ENCODE peak calls at places on chromosomes 2 and 18, in eight cellular contexts. One of them, this sample, is unnamed.

GRCh38 chr18:22723741-22724140 is 209.4 kb upstream of the RBBP8 start:
- DNase-seq in CD8-positive, alpha-beta memory T cell: no peak
- DNase-seq in psoas muscle: no peak
- DNase-seq in CD8-positive, alpha-beta T cell: no peak
- DNase-seq in neural progenitor cell: no peak
- DNase-seq in fibroblast of lung: no peak
- DNase-seq in neuronal stem cell: no peak
- DNase-seq in H1: no peak
- DNase-seq in this sample: no peak

GRCh38 chr2:23386422-23387220 is 1.6 kb downstream of the KLHL29 start:
- DNase-seq in CD8-positive, alpha-beta memory T cell: no peak
- DNase-seq in psoas muscle: peak
- DNase-seq in CD8-positive, alpha-beta T cell: no peak
- DNase-seq in neural progenitor cell: peak
- DNase-seq in fibroblast of lung: peak
- DNase-seq in neuronal stem cell: no peak
- DNase-seq in H1: peak
- DNase-seq in this sample: peak

GRCh38 chr18:56475250-56475649 is 163.1 kb downstream of the TXNL1 start:
- DNase-seq in CD8-positive, alpha-beta memory T cell: no peak
- DNase-seq in psoas muscle: no peak
- DNase-seq in CD8-positive, alpha-beta T cell: no peak
- DNase-seq in neural progenitor cell: no peak
- DNase-seq in fibroblast of lung: peak
- DNase-seq in neuronal stem cell: no peak
- DNase-seq in H1: no peak
- DNase-seq in this sample: no peak

GRCh38 chr2:15498554-15498953 is 62.6 kb downstream of the NBAS start:
- DNase-seq in CD8-positive, alpha-beta memory T cell: no peak
- DNase-seq in psoas muscle: no peak
- DNase-seq in CD8-positive, alpha-beta T cell: no peak
- DNase-seq in neural progenitor cell: no peak
- DNase-seq in fibroblast of lung: no peak
- DNase-seq in neuronal stem cell: no peak
- DNase-seq in H1: no peak
- DNase-seq in this sample: no peak

GRCh38 chr18:39198376-39198775 is 1632.8 kb upstream of the CELF4 start:
- DNase-seq in CD8-positive, alpha-beta memory T cell: no peak
- DNase-seq in psoas muscle: no peak
- DNase-seq in CD8-positive, alpha-beta T cell: no peak
- DNase-seq in neural progenitor cell: no peak
- DNase-seq in fibroblast of lung: peak
- DNase-seq in neuronal stem cell: no peak
- DNase-seq in H1: no peak
- DNase-seq in this sample: no peak

GRCh38 chr2:120059483-120059882 is 46.6 kb downstream of the EPB41L5 start:
- DNase-seq in CD8-positive, alpha-beta memory T cell: no peak
- DNase-seq in psoas muscle: no peak
- DNase-seq in CD8-positive, alpha-beta T cell: no peak
- DNase-seq in neural progenitor cell: no peak
- DNase-seq in fibroblast of lung: no peak
- DNase-seq in neuronal stem cell: no peak
- DNase-seq in H1: no peak
- DNase-seq in this sample: no peak

GRCh38 chr2:62427146-62427545 is 78.8 kb downstream of the TMEM17 start:
- DNase-seq in CD8-positive, alpha-beta memory T cell: no peak
- DNase-seq in psoas muscle: no peak
- DNase-seq in CD8-positive, alpha-beta T cell: no peak
- DNase-seq in neural progenitor cell: no peak
- DNase-seq in fibroblast of lung: no peak
- DNase-seq in neuronal stem cell: no peak
- DNase-seq in H1: no peak
- DNase-seq in this sample: no peak

GRCh38 chr2:113218283-113219091 is 44.7 kb downstream of the PSD4 start:
- DNase-seq in CD8-positive, alpha-beta memory T cell: no peak
- DNase-seq in psoas muscle: peak
- DNase-seq in CD8-positive, alpha-beta T cell: no peak
- DNase-seq in neural progenitor cell: no peak
- DNase-seq in fibroblast of lung: peak
- DNase-seq in neuronal stem cell: no peak
- DNase-seq in H1: no peak
- DNase-seq in this sample: peak

GRCh38 chr2:30447149-30448045 is at the start of gene LCLAT1:
- DNase-seq in CD8-positive, alpha-beta memory T cell: peak
- DNase-seq in psoas muscle: peak
- DNase-seq in CD8-positive, alpha-beta T cell: peak
- DNase-seq in neural progenitor cell: peak
- DNase-seq in fibroblast of lung: peak
- DNase-seq in neuronal stem cell: peak
- DNase-seq in H1: peak
- DNase-seq in this sample: peak

GRCh38 chr2:156517419-156517818 is 81.2 kb downstream of the GPD2 start:
- DNase-seq in CD8-positive, alpha-beta memory T cell: no peak
- DNase-seq in psoas muscle: no peak
- DNase-seq in CD8-positive, alpha-beta T cell: no peak
- DNase-seq in neural progenitor cell: no peak
- DNase-seq in fibroblast of lung: no peak
- DNase-seq in neuronal stem cell: no peak
- DNase-seq in H1: no peak
- DNase-seq in this sample: no peak

GRCh38 chr2:236578980-236579745 is 9.5 kb downstream of the ACKR3 start:
- DNase-seq in CD8-positive, alpha-beta memory T cell: no peak
- DNase-seq in psoas muscle: no peak
- DNase-seq in CD8-positive, alpha-beta T cell: no peak
- DNase-seq in neural progenitor cell: no peak
- DNase-seq in fibroblast of lung: no peak
- DNase-seq in neuronal stem cell: no peak
- DNase-seq in H1: no peak
- DNase-seq in this sample: no peak

DNA sequence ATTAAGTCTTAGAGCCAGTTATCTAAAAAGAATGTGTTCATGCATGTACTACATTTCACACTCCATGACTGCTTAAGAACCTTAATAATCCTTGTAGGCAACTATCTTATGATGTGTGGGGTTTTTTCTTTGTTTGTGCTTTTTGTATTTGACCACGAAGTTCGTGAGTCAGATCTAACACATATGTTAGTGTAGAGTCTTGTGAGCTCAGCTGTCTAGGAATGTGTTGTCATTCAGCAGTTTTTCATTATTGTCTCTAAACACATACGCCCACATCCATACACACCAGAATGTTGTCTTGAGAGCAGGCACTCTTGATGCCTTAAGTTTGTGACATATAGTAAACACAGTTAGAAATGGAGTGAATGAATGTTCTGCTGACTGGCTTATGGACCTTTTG is 38.4 kb downstream of the CAB39 start:
- DNase-seq in CD8-positive, alpha-beta memory T cell: no peak
- DNase-seq in psoas muscle: no peak
- DNase-seq in CD8-positive, alpha-beta T cell: no peak
- DNase-seq in neural progenitor cell: no peak
- DNase-seq in fibroblast of lung: peak
- DNase-seq in neuronal stem cell: no peak
- DNase-seq in H1: no peak
- DNase-seq in this sample: no peak
- H3K27ac ChIP-seq in CD8-positive, alpha-beta memory T cell: no peak
- H3K27ac ChIP-seq in psoas muscle: no peak
- H3K27ac ChIP-seq in CD8-positive, alpha-beta T cell: no peak
- H3K27ac ChIP-seq in neural progenitor cell: no peak
- H3K27ac ChIP-seq in fibroblast of lung: no peak
- H3K27ac ChIP-seq in neuronal stem cell: no peak
- H3K27ac ChIP-seq in H1: no peak
- H3K27ac ChIP-seq in this sample: no peak

GRCh38 chr2:8544168-8544785 is 137.6 kb upstream of the ID2 start:
- DNase-seq in CD8-positive, alpha-beta memory T cell: no peak
- DNase-seq in psoas muscle: no peak
- DNase-seq in CD8-positive, alpha-beta T cell: no peak
- DNase-seq in neural progenitor cell: no peak
- DNase-seq in fibroblast of lung: no peak
- DNase-seq in neuronal stem cell: no peak
- DNase-seq in H1: no peak
- DNase-seq in this sample: no peak
- H3K27ac ChIP-seq in CD8-positive, alpha-beta memory T cell: peak
- H3K27ac ChIP-seq in psoas muscle: no peak
- H3K27ac ChIP-seq in CD8-positive, alpha-beta T cell: no peak
- H3K27ac ChIP-seq in neural progenitor cell: no peak
- H3K27ac ChIP-seq in fibroblast of lung: peak
- H3K27ac ChIP-seq in neuronal stem cell: no peak
- H3K27ac ChIP-seq in H1: no peak
- H3K27ac ChIP-seq in this sample: peak

DNA sequence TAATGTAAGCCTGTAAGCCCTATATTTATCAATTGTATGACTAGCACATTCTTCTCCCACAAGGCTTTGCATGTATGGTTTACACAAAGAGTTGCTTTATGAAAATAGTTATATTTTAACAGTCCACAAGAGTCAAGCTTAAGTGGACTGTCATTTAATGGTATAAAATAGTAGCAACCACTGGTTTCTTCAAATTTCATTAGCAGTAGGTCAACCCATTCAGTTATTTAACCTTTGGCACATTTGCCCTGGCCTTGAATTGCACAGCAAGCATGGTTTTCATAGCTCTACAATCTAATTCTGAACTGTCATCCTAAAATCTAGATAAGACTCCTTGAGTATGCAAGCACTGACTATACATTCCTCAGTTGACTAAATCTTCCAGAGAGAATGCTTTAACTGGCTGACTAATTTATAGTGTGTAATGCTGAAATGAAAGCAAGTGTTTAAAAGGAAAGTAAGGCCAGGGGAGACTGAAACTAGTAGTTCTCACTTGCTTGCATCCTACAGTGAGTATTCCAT is 1.8 kb downstream of the DPP4 start:
- DNase-seq in CD8-positive, alpha-beta memory T cell: no peak
- DNase-seq in psoas muscle: no peak
- DNase-seq in CD8-positive, alpha-beta T cell: no peak
- DNase-seq in neural progenitor cell: no peak
- DNase-seq in fibroblast of lung: peak
- DNase-seq in neuronal stem cell: no peak
- DNase-seq in H1: no peak
- DNase-seq in this sample: no peak
- H3K27ac ChIP-seq in CD8-positive, alpha-beta memory T cell: no peak
- H3K27ac ChIP-seq in psoas muscle: no peak
- H3K27ac ChIP-seq in CD8-positive, alpha-beta T cell: no peak
- H3K27ac ChIP-seq in neural progenitor cell: no peak
- H3K27ac ChIP-seq in fibroblast of lung: no peak
- H3K27ac ChIP-seq in neuronal stem cell: no peak
- H3K27ac ChIP-seq in H1: no peak
- H3K27ac ChIP-seq in this sample: no peak

GRCh38 chr2:178865121-178865520 is 57.9 kb upstream of the TTN start:
- DNase-seq in CD8-positive, alpha-beta memory T cell: no peak
- DNase-seq in psoas muscle: peak
- DNase-seq in CD8-positive, alpha-beta T cell: no peak
- DNase-seq in neural progenitor cell: no peak
- DNase-seq in fibroblast of lung: peak
- DNase-seq in neuronal stem cell: no peak
- DNase-seq in H1: no peak
- DNase-seq in this sample: no peak
- H3K27ac ChIP-seq in CD8-positive, alpha-beta memory T cell: no peak
- H3K27ac ChIP-seq in psoas muscle: peak
- H3K27ac ChIP-seq in CD8-positive, alpha-beta T cell: no peak
- H3K27ac ChIP-seq in neural progenitor cell: no peak
- H3K27ac ChIP-seq in fibroblast of lung: no peak
- H3K27ac ChIP-seq in neuronal stem cell: no peak
- H3K27ac ChIP-seq in H1: no peak
- H3K27ac ChIP-seq in this sample: no peak

GRCh38 chr2:231662811-231663457 is 45.4 kb upstream of the PTMA start:
- DNase-seq in CD8-positive, alpha-beta memory T cell: no peak
- DNase-seq in psoas muscle: no peak
- DNase-seq in CD8-positive, alpha-beta T cell: no peak
- DNase-seq in neural progenitor cell: no peak
- DNase-seq in fibroblast of lung: no peak
- DNase-seq in neuronal stem cell: no peak
- DNase-seq in H1: no peak
- DNase-seq in this sample: peak

GRCh38 chr2:231663458-231664290 is 44.7 kb upstream of the PTMA start:
- DNase-seq in CD8-positive, alpha-beta memory T cell: no peak
- DNase-seq in psoas muscle: no peak
- DNase-seq in CD8-positive, alpha-beta T cell: no peak
- DNase-seq in neural progenitor cell: peak
- DNase-seq in fibroblast of lung: no peak
- DNase-seq in neuronal stem cell: no peak
- DNase-seq in H1: peak
- DNase-seq in this sample: no peak

GRCh38 chr2:231660860-231661259 is 47.5 kb upstream of the PTMA start:
- DNase-seq in CD8-positive, alpha-beta memory T cell: no peak
- DNase-seq in psoas muscle: no peak
- DNase-seq in CD8-positive, alpha-beta T cell: no peak
- DNase-seq in neural progenitor cell: no peak
- DNase-seq in fibroblast of lung: no peak
- DNase-seq in neuronal stem cell: no peak
- DNase-seq in H1: no peak
- DNase-seq in this sample: no peak

GRCh38 chr2:231662028-231662810 is 46.1 kb upstream of the PTMA start:
- DNase-seq in CD8-positive, alpha-beta memory T cell: peak
- DNase-seq in psoas muscle: peak
- DNase-seq in CD8-positive, alpha-beta T cell: peak
- DNase-seq in neural progenitor cell: peak
- DNase-seq in fibroblast of lung: peak
- DNase-seq in neuronal stem cell: peak
- DNase-seq in H1: peak
- DNase-seq in this sample: peak

GRCh38 chr2:231661422-231662027 is 46.8 kb upstream of the PTMA start:
- DNase-seq in CD8-positive, alpha-beta memory T cell: no peak
- DNase-seq in psoas muscle: no peak
- DNase-seq in CD8-positive, alpha-beta T cell: no peak
- DNase-seq in neural progenitor cell: no peak
- DNase-seq in fibroblast of lung: no peak
- DNase-seq in neuronal stem cell: no peak
- DNase-seq in H1: no peak
- DNase-seq in this sample: no peak
- H3K27ac ChIP-seq in CD8-positive, alpha-beta memory T cell: peak
- H3K27ac ChIP-seq in psoas muscle: peak
- H3K27ac ChIP-seq in CD8-positive, alpha-beta T cell: peak
- H3K27ac ChIP-seq in neural progenitor cell: no peak
- H3K27ac ChIP-seq in fibroblast of lung: peak
- H3K27ac ChIP-seq in neuronal stem cell: no peak
- H3K27ac ChIP-seq in H1: peak
- H3K27ac ChIP-seq in this sample: peak

GRCh38 chr18:59005266-59005665 is 134.4 kb upstream of the SEC11C start:
- DNase-seq in CD8-positive, alpha-beta memory T cell: no peak
- DNase-seq in psoas muscle: no peak
- DNase-seq in CD8-positive, alpha-beta T cell: no peak
- DNase-seq in neural progenitor cell: no peak
- DNase-seq in fibroblast of lung: peak
- DNase-seq in neuronal stem cell: no peak
- DNase-seq in H1: peak
- DNase-seq in this sample: no peak
- H3K27ac ChIP-seq in CD8-positive, alpha-beta memory T cell: no peak
- H3K27ac ChIP-seq in psoas muscle: peak
- H3K27ac ChIP-seq in CD8-positive, alpha-beta T cell: no peak
- H3K27ac ChIP-seq in neural progenitor cell: no peak
- H3K27ac ChIP-seq in fibroblast of lung: peak
- H3K27ac ChIP-seq in neuronal stem cell: no peak
- H3K27ac ChIP-seq in H1: no peak
- H3K27ac ChIP-seq in this sample: peak

DNA sequence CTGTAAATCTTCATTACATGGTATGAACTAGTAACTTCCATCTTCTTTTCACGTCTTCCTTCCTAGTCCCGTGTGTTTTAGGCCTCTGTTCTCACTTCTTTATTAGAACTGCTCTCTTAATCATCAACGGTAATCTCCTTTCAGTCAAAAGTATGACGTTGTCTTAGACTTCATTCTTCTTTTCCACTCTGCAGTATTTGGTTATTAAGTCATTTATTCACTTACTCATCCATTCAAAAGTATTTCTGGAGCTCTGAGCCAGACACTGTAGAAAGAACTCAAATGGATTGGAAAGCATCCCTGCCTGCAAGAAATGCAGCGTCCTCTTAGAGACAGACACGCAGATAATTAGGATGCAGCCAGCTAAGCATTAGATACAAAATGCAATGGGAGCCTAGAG is 494.6 kb upstream of the NRP2 start:
- DNase-seq in CD8-positive, alpha-beta memory T cell: no peak
- DNase-seq in psoas muscle: no peak
- DNase-seq in CD8-positive, alpha-beta T cell: no peak
- DNase-seq in neural progenitor cell: no peak
- DNase-seq in fibroblast of lung: peak
- DNase-seq in neuronal stem cell: no peak
- DNase-seq in H1: no peak
- DNase-seq in this sample: no peak
- H3K27ac ChIP-seq in CD8-positive, alpha-beta memory T cell: no peak
- H3K27ac ChIP-seq in psoas muscle: no peak
- H3K27ac ChIP-seq in CD8-positive, alpha-beta T cell: no peak
- H3K27ac ChIP-seq in neural progenitor cell: no peak
- H3K27ac ChIP-seq in fibroblast of lung: no peak
- H3K27ac ChIP-seq in neuronal stem cell: no peak
- H3K27ac ChIP-seq in H1: no peak
- H3K27ac ChIP-seq in this sample: no peak